ENCODE peak calls at places on chromosome 12, in ten cellular contexts. U is NT2/D1; R is fibroblast of lung; C is GM23248; B is prostate gland; P is endothelial cell of umbilical vein; J is IMR-90; I is CD4-positive, CD25-positive, alpha-beta regulatory T cell; O is endodermal cell; Y is kidney. H is an unnamed sample. For H3K9me3 and H3K4me1, the result is how much of the 10 kb centered on the place peaks cover.

GRCh38 chr12:26298785-26299621 is 103.6 kb downstream of the SSPN start:
- DNase-seq in U (no peak), R (peak), C (peak), B (no peak), P (peak), J (peak), I (no peak), O (no peak), Y (no peak), H (no peak)

GRCh38 chr12:22539055-22539454 is 5.3 kb downstream of the C2CD5 start:
- DNase-seq in U (no peak), R (no peak), C (no peak), B (no peak), P (peak), J (no peak), I (no peak), O (no peak), Y (no peak), H (no peak)

GRCh38 chr12:168763-169525 is 45.0 kb downstream of the SLC6A12 start:
- DNase-seq in U (peak), R (peak), C (peak), B (no peak), P (no peak), J (peak), I (no peak), O (peak), Y (no peak), H (no peak)

GRCh38 chr12:40054554-40055226 is 51.2 kb downstream of the SLC2A13 start:
- DNase-seq in U (no peak), R (peak), C (peak), B (no peak), P (no peak), J (peak), I (no peak), O (no peak), Y (no peak), H (no peak)

GRCh38 chr12:47881041-47881440 is 23.8 kb downstream of the VDR start:
- DNase-seq in U (no peak), R (no peak), C (no peak), B (no peak), P (no peak), J (no peak), I (no peak), O (no peak), Y (no peak), H (no peak)

GRCh38 chr12:4681732-4682131 is 32.8 kb downstream of the NDUFA9 start:
- DNase-seq in U (no peak), R (no peak), C (no peak), B (no peak), P (no peak), J (no peak), I (no peak), O (no peak), Y (no peak), H (no peak)

GRCh38 chr12:89939468-89940215 is 231.0 kb upstream of the ATP2B1 start:
- DNase-seq in U (no peak), R (no peak), C (no peak), B (no peak), P (no peak), J (peak), I (no peak), O (no peak), Y (no peak), H (no peak)

GRCh38 chr12:119179335-119180021 is 747 bp downstream of the HSPB8 start:
- DNase-seq in U (peak), R (peak), C (peak), B (peak), P (peak), J (peak), I (no peak), O (peak), Y (no peak), H (no peak)

GRCh38 chr12:90499793-90500192 is 455.2 kb downstream of the CCER1 start:
- DNase-seq in U (no peak), R (no peak), C (no peak), B (no peak), P (no peak), J (no peak), I (no peak), O (no peak), Y (no peak), H (no peak)

GRCh38 chr12:105253882-105254513 is 18.0 kb upstream of the APPL2 start:
- DNase-seq in U (no peak), R (peak), C (peak), B (no peak), P (peak), J (peak), I (no peak), O (peak), Y (no peak), H (no peak)

GRCh38 chr12:124928912-124929530 is 14.6 kb upstream of the UBC start:
- DNase-seq in U (no peak), R (no peak), C (no peak), B (no peak), P (no peak), J (no peak), I (no peak), O (peak), Y (no peak), H (no peak)

GRCh38 chr12:50825372-50825838 is 17.3 kb upstream of the TMPRSS12 start:
- DNase-seq in U (peak), R (peak), C (peak), B (peak), P (peak), J (peak), I (no peak), O (no peak), Y (no peak), H (peak)

GRCh38 chr12:34626363-34627157 is 604.3 kb downstream of the ALG10 start:
- DNase-seq in U (no peak), R (no peak), C (no peak), B (no peak), P (no peak), J (no peak), I (no peak), O (no peak), Y (no peak), H (no peak)

DNA sequence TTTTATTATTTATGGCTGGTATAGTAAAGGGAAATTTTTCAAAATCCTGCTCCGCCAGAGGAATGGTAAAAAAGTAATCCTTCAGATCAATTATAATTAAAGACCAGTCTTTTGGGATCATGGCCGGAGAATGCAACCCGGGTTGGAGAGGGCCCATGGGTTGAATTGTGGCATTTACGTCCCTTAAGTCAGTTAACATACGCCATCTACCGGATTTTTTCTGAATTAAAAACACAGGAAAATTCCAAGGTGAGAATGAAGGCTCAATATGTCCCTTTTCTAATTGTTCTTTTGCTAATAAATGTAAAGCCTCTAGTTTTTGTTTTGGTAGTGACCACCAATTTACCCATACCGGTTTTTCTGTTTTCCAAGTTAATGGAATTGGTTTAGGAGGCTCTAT is 602.8 kb downstream of the ALG10 start:
- DNase-seq in U (peak), R (no peak), C (peak), B (no peak), P (no peak), J (no peak), I (no peak), O (no peak), Y (no peak), H (peak)
- H3K9me3 ChIP-seq in U (under half), R (under half), C (under half), B (under half), P (under half), J (under half), I (under half), O (half or more), Y (under half), H (under half)

DNA sequence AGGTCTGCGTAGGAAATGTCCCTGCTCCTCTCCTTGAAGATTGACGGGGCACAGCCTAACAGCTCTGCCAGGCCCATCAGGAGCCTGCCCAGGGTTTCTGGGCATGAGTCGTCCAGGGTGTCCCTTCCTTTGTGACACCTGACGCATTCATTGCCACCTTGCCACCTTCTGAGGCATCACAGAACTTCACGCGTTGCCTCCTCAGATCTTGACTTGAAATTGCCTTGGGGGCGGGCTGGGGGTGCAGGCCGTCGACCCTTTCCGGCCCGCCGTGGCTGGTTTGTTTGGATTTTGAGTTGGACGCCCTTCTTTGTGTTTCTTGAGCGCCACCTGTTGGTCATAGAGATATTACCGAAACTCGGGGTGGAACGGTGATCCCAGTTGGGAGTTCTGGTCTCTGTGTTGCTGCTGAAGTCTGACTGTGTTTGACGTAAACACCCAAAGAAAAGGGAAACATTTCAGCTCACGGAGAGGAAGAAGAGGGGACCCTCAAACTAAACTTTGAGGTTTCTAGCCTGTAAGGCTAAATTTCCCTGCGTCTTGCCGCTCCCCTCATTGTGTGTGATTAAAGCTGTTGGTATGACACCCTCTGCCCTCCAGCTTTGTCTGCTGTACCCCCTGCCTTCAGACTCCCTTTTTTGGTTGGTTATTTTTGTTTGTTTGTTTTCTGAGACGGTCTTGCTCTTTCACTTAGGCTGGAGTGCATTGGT is 44.6 kb downstream of the MLXIP start:
- DNase-seq in U (peak), R (peak), C (peak), B (peak), P (peak), J (peak), I (peak), O (peak), Y (peak), H (peak)
- H3K4me1 ChIP-seq in U (under half), R (under half), C (under half), B (under half), P (under half), J (under half), I (under half), O (under half), Y (under half), H (under half)

GRCh38 chr12:12927211-12928079 is 24.5 kb downstream of the GPRC5D start:
- DNase-seq in U (no peak), R (peak), C (no peak), B (peak), P (peak), J (peak), I (peak), O (no peak), Y (peak), H (no peak)
- H3K4me3 ChIP-seq in U (peak), R (peak), C (no peak), B (peak), P (peak), J (peak), I (peak), O (peak), Y (peak), H (no peak)

DNA sequence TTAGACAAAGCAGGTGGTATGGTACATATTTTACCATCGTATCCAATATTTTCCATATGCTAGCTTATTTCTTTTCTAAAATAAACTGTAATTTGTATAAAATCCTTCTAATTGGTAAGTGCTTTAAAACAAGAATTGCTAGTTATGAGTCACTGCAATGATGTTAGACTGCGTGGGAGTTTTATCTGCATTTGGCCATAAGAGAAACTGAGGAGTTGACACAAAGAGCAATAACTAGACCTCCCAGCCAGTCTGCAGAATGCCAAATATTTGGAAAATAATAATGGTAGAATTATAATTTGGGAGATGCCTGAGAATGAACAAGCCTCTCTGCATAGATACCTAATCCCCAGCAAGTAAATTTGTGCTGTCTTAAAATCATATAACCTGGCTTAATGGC is 61.7 kb upstream of the PTPRR start:
- DNase-seq in U (no peak), R (peak), C (peak), B (no peak), P (no peak), J (peak), I (no peak), O (no peak), Y (no peak), H (no peak)
- H3K9me3 ChIP-seq in U (under half), R (under half), C (under half), B (under half), P (under half), J (under half), I (under half), O (under half), Y (under half), H (under half)

DNA sequence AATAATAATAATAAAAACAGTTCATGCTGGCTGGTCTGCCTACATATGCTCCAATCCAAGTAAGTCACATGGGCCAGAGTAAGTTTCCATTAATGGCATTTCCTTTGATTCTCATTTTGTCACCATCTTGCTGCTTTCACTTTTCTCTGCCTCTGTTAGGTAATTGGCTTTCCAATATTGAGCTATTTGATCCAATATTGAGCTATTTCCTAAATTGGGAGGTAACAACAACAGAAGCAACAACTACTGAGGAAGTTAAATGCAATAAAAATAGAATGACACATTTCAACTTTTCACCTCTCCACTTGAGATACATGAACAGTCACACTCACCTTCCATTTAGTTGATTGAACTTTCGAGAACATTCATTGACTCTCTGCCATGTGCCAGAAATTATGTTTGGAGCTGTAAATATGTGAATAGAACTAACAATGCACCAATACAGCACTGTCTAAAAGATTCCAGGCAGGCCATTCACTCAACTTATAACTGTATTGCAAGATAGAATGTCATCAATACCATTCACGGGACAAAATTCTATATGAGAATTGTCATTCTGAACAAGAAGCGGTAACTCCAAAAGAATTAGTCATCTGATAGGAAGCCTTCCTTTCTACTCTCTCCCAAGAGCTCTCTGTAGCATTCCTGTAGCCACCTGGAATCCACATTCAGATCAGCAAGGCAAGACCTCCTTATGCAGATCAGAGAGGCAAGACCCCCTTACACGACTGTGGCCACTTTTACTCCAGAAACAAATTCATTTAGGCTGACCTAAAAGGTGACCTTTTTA is 136.4 kb downstream of the PHLDA1 start:
- DNase-seq in U (no peak), R (no peak), C (no peak), B (no peak), P (peak), J (no peak), I (no peak), O (no peak), Y (no peak), H (no peak)
- H3K4me1 ChIP-seq in U (under half), R (under half), C (under half), B (under half), P (under half), J (under half), I (under half), O (under half), Y (under half), H (under half)

GRCh38 chr12:131927110-131928079 is 1.7 kb upstream of the PUS1 start:
- DNase-seq in U (no peak), R (no peak), C (no peak), B (no peak), P (no peak), J (no peak), I (no peak), O (peak), Y (peak), H (no peak)
- H3K4me3 ChIP-seq in U (no peak), R (no peak), C (peak), B (no peak), P (no peak), J (no peak), I (no peak), O (no peak), Y (no peak), H (no peak)

GRCh38 chr12:133217219-133217618 is 18.5 kb downstream of the ANHX start:
- DNase-seq in U (no peak), R (no peak), C (no peak), B (no peak), P (no peak), J (no peak), I (no peak), O (peak), Y (no peak), H (no peak)

GRCh38 chr12:133222211-133222610 is 13.5 kb downstream of the ANHX start:
- DNase-seq in U (no peak), R (no peak), C (no peak), B (no peak), P (no peak), J (no peak), I (no peak), O (peak), Y (no peak), H (no peak)

GRCh38 chr12:133215724-133216123 is 20.0 kb downstream of the ANHX start:
- DNase-seq in U (no peak), R (no peak), C (no peak), B (no peak), P (no peak), J (no peak), I (no peak), O (no peak), Y (no peak), H (no peak)

GRCh38 chr12:133221241-133221640 is 14.4 kb downstream of the ANHX start:
- DNase-seq in U (no peak), R (no peak), C (no peak), B (no peak), P (no peak), J (no peak), I (no peak), O (peak), Y (no peak), H (no peak)

DNA sequence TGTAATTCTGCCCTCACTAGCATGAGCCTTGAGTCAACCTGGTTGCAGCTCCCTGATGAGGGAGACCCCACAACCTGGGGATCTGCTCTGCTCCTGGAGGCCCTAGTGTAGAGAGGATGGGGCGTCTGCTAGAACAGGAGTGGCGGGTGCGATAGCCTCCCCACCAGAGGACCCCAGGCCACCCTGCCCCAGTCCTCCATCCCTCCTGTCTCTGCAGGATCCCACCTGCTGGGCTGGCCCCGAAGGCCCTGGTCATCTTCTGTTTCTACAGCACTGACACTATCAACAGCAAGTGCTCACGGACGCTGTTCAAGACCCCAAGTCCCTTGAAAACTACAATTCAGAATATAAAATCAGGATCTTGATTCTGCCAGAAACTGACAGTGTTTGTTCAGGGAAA is 15.2 kb downstream of the ANHX start:
- DNase-seq in U (no peak), R (no peak), C (no peak), B (no peak), P (no peak), J (no peak), I (no peak), O (no peak), Y (no peak), H (no peak)
- H3K9me3 ChIP-seq in U (under half), R (under half), C (under half), B (under half), P (under half), J (half or more), I (half or more), O (half or more), Y (under half), H (under half)

DNA sequence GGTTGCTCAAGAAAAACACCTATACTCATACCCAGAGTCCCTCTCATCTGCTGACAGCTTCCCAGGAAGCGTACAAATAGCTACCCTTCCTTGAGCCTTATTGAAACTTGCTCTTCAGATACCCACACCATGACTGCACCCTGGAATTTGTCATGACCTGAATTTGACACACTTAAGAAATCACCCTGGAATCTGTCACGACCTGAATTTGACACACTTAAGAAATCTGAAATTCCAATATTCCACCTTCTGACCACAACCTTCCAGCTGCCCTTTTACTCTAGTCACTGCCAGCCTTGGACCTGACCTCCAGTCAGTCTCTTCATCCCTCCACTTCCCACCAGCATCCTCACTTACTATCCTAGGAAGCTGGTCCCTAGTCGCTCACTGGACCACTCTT is 1.1 kb upstream of the HAL start:
- DNase-seq in U (no peak), R (peak), C (no peak), B (no peak), P (no peak), J (no peak), I (no peak), O (peak), Y (no peak), H (no peak)
- H3K4me1 ChIP-seq in U (under half), R (under half), C (under half), B (under half), P (under half), J (under half), I (under half), O (under half), Y (under half), H (under half)

GRCh38 chr12:15631007-15631715 is 158.0 kb downstream of the EPS8 start:
- DNase-seq in U (no peak), R (no peak), C (no peak), B (no peak), P (no peak), J (no peak), I (no peak), O (no peak), Y (no peak), H (no peak)

GRCh38 chr12:15625075-15625474 is 164.1 kb downstream of the EPS8 start:
- DNase-seq in U (no peak), R (no peak), C (no peak), B (no peak), P (no peak), J (no peak), I (no peak), O (no peak), Y (no peak), H (no peak)

GRCh38 chr12:15629108-15629507 is 160.1 kb downstream of the EPS8 start:
- DNase-seq in U (peak), R (peak), C (peak), B (peak), P (peak), J (peak), I (no peak), O (peak), Y (peak), H (no peak)

GRCh38 chr12:15629761-15630160 is 159.4 kb downstream of the EPS8 start:
- DNase-seq in U (no peak), R (peak), C (peak), B (no peak), P (peak), J (peak), I (no peak), O (no peak), Y (no peak), H (no peak)

GRCh38 chr12:15627995-15628945 is 160.9 kb downstream of the EPS8 start:
- DNase-seq in U (no peak), R (peak), C (peak), B (no peak), P (peak), J (peak), I (no peak), O (no peak), Y (no peak), H (no peak)
- H3K4me3 ChIP-seq in U (no peak), R (no peak), C (peak), B (no peak), P (no peak), J (no peak), I (no peak), O (no peak), Y (no peak), H (no peak)

H was measured in HAP-1.